ENCODE peak calls at places on chromosomes 2 and 18, in six cellular contexts. Z is endothelial cell; K is GM06990; C is nephron progenitor cell; N is RWPE1; D is CD8-positive, alpha-beta T cell. G is an unnamed sample.
A peak's percentile ranks its signal among the peaks of the same experiment; 100 is the strongest.

GRCh38 chr18:23662309-23663263 is at the start of gene ANKRD29:
- DNase-seq in K (peak; percentile 57), C (peak; percentile 71), Z (peak; percentile 29), D (peak; percentile 32), N (peak; percentile 50), G (peak; percentile 14)

GRCh38 chr2:12824304-12824761 is 107.6 kb downstream of the TRIB2 start:
- DNase-seq in Z (no peak), N (peak; percentile 9), D (no peak), C (peak; percentile 16), K (no peak), G (no peak)

GRCh38 chr2:21404827-21405625 is 281.3 kb downstream of the TDRD15 start:
- DNase-seq in D (no peak), N (no peak), C (no peak), Z (no peak), K (no peak), G (no peak)

GRCh38 chr2:174587607-174588006 is 10.0 kb downstream of the WIPF1 start:
- DNase-seq in Z (no peak), C (no peak), K (no peak), D (no peak), N (no peak), G (no peak)

GRCh38 chr2:56680971-56681631 is 497.3 kb downstream of the CCDC85A start:
- DNase-seq in K (no peak), Z (no peak), C (no peak), N (no peak), D (no peak), G (no peak)

GRCh38 chr2:130850788-130851623 is 14.3 kb downstream of the ARHGEF4 start:
- DNase-seq in C (no peak), N (no peak), K (no peak), Z (no peak), D (no peak), G (no peak)

GRCh38 chr2:20509766-20510490 is 63.1 kb downstream of the RHOB start:
- DNase-seq in K (no peak), N (peak; percentile 87), D (no peak), Z (no peak), C (peak; percentile 51), G (no peak)

GRCh38 chr2:70991142-70991541 is 3.5 kb downstream of the TEX261 start:
- DNase-seq in Z (no peak), C (no peak), N (no peak), K (no peak), D (no peak), G (no peak)

GRCh38 chr2:113818382-113818951 is 62.0 kb upstream of the SLC35F5 start:
- DNase-seq in K (no peak), N (peak; percentile 86), D (no peak), C (peak; percentile 53), Z (peak; percentile 5), G (no peak)

GRCh38 chr18:46281185-46282176 is 177.3 kb downstream of the HAUS1 start:
- DNase-seq in N (peak; percentile 43), D (peak; percentile 56), C (peak; percentile 81), K (peak; percentile 12), Z (peak; percentile 83), G (peak; percentile 58)

GRCh38 chr2:85838181-85838580 is 50.6 kb downstream of the ST3GAL5 start:
- DNase-seq in Z (no peak), N (no peak), K (no peak), C (no peak), D (no peak), G (no peak)
- TF ChIP-seq CTCF in Z (no peak), N (no peak), K (peak; percentile 16), C (no peak), D (no peak), G (no peak)

DNA sequence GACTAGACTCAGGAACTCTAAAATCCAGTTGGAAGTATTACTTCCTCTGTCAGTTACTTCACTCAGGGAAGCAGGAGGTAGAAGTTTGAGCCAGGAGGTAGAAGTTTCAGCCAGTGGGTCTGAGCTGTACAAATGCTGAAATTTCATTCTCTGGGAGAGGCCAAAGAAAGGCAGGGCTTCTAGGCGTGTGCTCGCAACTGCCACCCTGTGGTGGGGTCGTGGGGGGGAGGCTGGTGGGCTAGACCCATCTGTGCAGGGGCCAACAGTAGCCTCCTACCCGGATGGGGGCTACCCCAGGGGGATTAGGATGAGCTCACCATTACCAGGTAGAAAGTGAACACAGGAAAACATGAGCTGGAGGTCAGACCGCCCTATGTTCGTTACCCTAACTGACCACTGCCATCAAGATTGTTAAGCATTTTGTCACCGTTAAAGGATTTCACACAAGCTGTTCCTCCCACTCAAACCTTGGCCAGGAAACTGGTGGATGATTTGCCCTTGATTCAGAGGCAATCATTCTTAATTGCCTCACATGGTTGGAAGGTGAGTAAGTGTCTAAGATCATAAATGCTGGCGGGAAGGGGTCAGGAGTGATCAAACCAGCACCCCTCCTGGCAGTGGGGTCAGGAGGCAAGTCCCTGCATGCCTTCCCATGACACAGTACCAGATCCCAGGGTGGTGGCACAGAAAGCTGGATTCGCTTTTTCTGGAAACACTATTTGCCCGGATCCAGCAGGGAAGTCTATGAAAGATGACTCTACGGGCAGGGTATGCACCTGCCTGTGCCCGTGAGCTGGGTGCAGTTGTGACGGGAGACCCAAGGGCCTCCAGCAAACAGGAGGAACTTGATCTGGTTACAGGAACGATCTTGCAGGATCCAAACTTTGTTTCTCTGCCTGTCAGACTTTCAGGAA is 5.2 kb upstream of the FHL2 start:
- DNase-seq in Z (peak; percentile 27), C (no peak), K (no peak), D (no peak), N (peak; percentile 98), G (no peak)
- TF ChIP-seq CTCF in Z (no peak), C (no peak), K (peak; percentile 25), D (no peak), N (no peak), G (peak; percentile 27)

DNA sequence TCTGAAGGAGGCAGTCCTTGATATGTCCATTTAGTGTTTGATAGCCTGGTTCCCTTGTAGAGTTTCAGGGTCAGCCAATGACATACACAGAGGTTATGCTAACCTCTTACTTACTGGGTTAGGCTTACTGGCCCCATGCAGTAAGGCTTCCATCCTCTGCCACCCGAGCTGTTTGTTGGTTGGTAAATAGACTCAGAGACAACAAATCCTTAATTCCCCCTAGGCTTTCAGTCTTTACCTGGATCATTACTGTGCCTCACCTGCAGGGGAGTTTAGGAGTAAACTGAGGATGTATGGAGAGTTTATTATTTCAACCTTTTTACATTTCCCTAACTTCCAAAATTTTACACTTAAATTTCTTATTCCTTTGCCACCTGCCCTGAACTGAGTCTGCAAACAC is 452.7 kb upstream of the HNMT start:
- DNase-seq in N (no peak), Z (no peak), C (no peak), D (no peak), K (no peak), G (no peak)
- TF ChIP-seq CTCF in N (no peak), Z (peak; percentile 18), C (no peak), D (no peak), K (no peak), G (no peak)

GRCh38 chr2:6827516-6828298 is 38.0 kb downstream of the CMPK2 start:
- DNase-seq in D (no peak), C (no peak), N (no peak), K (no peak), Z (no peak), G (no peak)

GRCh38 chr2:6824962-6825361 is 40.7 kb downstream of the CMPK2 start:
- DNase-seq in D (no peak), Z (no peak), K (no peak), C (no peak), N (no peak), G (no peak)

GRCh38 chr2:6831229-6831628 is 34.5 kb downstream of the CMPK2 start:
- DNase-seq in K (no peak), N (no peak), D (no peak), C (no peak), Z (no peak), G (no peak)

GRCh38 chr2:6826081-6826913 is 39.4 kb downstream of the CMPK2 start:
- DNase-seq in N (peak; percentile 46), D (peak; percentile 51), C (no peak), Z (peak; percentile 18), K (no peak), G (no peak)

GRCh38 chr2:6828299-6828584 is 37.5 kb downstream of the CMPK2 start:
- DNase-seq in D (no peak), Z (no peak), K (no peak), N (no peak), C (no peak), G (no peak)
- TF ChIP-seq CTCF in D (peak; percentile 45), Z (peak; percentile 67), K (peak; percentile 30), N (no peak), C (peak; percentile 54), G (peak; percentile 64)

GRCh38 chr2:26503238-26503880 is 25.4 kb upstream of the OTOF start:
- DNase-seq in D (peak; percentile 79), Z (peak; percentile 79), C (peak; percentile 92), N (peak; percentile 91), K (peak; percentile 52), G (peak; percentile 82)
- TF ChIP-seq CTCF in D (peak; percentile 80), Z (peak; percentile 81), C (peak; percentile 94), N (peak; percentile 88), K (peak; percentile 81), G (peak; percentile 97)

GRCh38 chr2:200670313-200670712 is 84.5 kb downstream of the AOX1 start:
- DNase-seq in D (no peak), K (no peak), N (no peak), C (no peak), Z (no peak), G (no peak)
- TF ChIP-seq CTCF in D (no peak), K (peak; percentile 10), N (no peak), C (no peak), Z (no peak), G (no peak)

GRCh38 chr2:127025357-127026062 is 81.4 kb downstream of the BIN1 start:
- DNase-seq in C (peak; percentile 82), N (peak; percentile 45), Z (peak; percentile 84), K (peak; percentile 53), D (peak; percentile 76), G (peak; percentile 58)
- TF ChIP-seq CTCF in C (peak; percentile 40), N (peak; percentile 40), Z (peak; percentile 28), K (peak; percentile 39), D (peak; percentile 35), G (peak; percentile 55)

GRCh38 chr2:237451582-237452469 is 35.2 kb upstream of the MLPH start:
- DNase-seq in K (no peak), C (no peak), D (no peak), Z (peak; percentile 37), N (no peak), G (no peak)
- TF ChIP-seq CTCF in K (no peak), C (no peak), D (no peak), Z (no peak), N (no peak), G (no peak)

GRCh38 chr2:3267869-3268704 is 109.5 kb downstream of the EIPR1 start:
- DNase-seq in C (no peak), Z (no peak), D (no peak), N (no peak), K (no peak), G (no peak)
- TF ChIP-seq CTCF in C (no peak), Z (no peak), D (no peak), N (no peak), K (no peak), G (no peak)

G was measured in progenitor cell of endocrine pancreas.